ENCODE peak calls at places on chromosomes 16 and 17, in eight cellular contexts. U is tibial nerve, F is H1, T is sigmoid colon, H is endodermal cell, C is HCT116, M is neural progenitor cell, I is prostate gland. R is an unnamed sample.

GRCh38 chr16:11142951-11143740 is 112.9 kb downstream of the SOCS1 start:
- DNase-seq in U (no peak), F (no peak), T (no peak), H (no peak), C (no peak), M (no peak), I (no peak), R (no peak)

GRCh38 chr17:79913896-79914812 is 74.9 kb upstream of the CBX4 start:
- DNase-seq in U (no peak), F (no peak), T (no peak), H (no peak), C (no peak), M (no peak), I (no peak), R (no peak)

GRCh38 chr16:54287758-54288591 is 1.4 kb upstream of the IRX3 start:
- DNase-seq in U (no peak), F (no peak), T (no peak), H (peak; percentile 64), C (no peak), M (peak; percentile 57), I (no peak), R (peak; percentile 75)

GRCh38 chr16:2531371-2531695 is at the start of gene CEMP1:
- DNase-seq in U (no peak), F (no peak), T (no peak), H (no peak), C (no peak), M (no peak), I (no peak), R (no peak)

GRCh38 chr17:73119631-73120030 is 27.1 kb upstream of the SLC39A11 start:
- DNase-seq in U (no peak), F (no peak), T (no peak), H (no peak), C (no peak), M (no peak), I (no peak), R (no peak)

GRCh38 chr17:31394544-31394943 is 3.1 kb downstream of the RAB11FIP4 start:
- DNase-seq in U (no peak), F (peak; percentile 53), T (no peak), H (peak; percentile 97), C (no peak), M (peak; percentile 90), I (no peak), R (peak; percentile 23)

GRCh38 chr17:74212262-74212912 is 984 bp upstream of the TTYH2 start:
- DNase-seq in U (no peak), F (no peak), T (peak; percentile 67), H (peak; percentile 88), C (no peak), M (peak; percentile 34), I (no peak), R (no peak)

GRCh38 chr16:11405331-11406176 is 60.3 kb downstream of the RMI2 start:
- DNase-seq in U (no peak), F (peak; percentile 44), T (no peak), H (peak; percentile 94), C (peak; percentile 34), M (peak; percentile 56), I (no peak), R (no peak)

GRCh38 chr16:6125483-6126259 is 1028.1 kb upstream of the EEF2KMT start:
- DNase-seq in U (no peak), F (no peak), T (no peak), H (no peak), C (no peak), M (peak; percentile 21), I (no peak), R (no peak)

GRCh38 chr17:79188679-79189078 is 114.1 kb downstream of the ENGASE start:
- DNase-seq in U (no peak), F (no peak), T (no peak), H (no peak), C (no peak), M (no peak), I (no peak), R (no peak)

GRCh38 chr16:13554643-13555042 is 365.3 kb upstream of the ERCC4 start:
- DNase-seq in U (no peak), F (no peak), T (no peak), H (no peak), C (no peak), M (no peak), I (no peak), R (no peak)

GRCh38 chr17:64406321-64407200 is 15.9 kb upstream of the PECAM1 start:
- DNase-seq in U (no peak), F (no peak), T (peak; percentile 58), H (peak; percentile 69), C (no peak), M (peak; percentile 33), I (no peak), R (no peak)

GRCh38 chr16:81036751-81037350 is 1.2 kb downstream of the ATMIN start:
- DNase-seq in U (no peak), F (no peak), T (no peak), H (no peak), C (no peak), M (no peak), I (no peak), R (no peak)

GRCh38 chr17:75318615-75319222 is 29.5 kb upstream of the SLC25A19 start:
- DNase-seq in U (no peak), F (no peak), T (no peak), H (no peak), C (no peak), M (no peak), I (no peak), R (no peak)

GRCh38 chr17:79997004-79997673 is 38.5 kb downstream of the TBC1D16 start:
- DNase-seq in U (no peak), F (no peak), T (no peak), H (no peak), C (no peak), M (no peak), I (no peak), R (peak; percentile 74)

GRCh38 chr16:10168258-10168657 is 14.0 kb downstream of the GRIN2A start:
- DNase-seq in U (no peak), F (no peak), T (no peak), H (no peak), C (no peak), M (no peak), I (no peak), R (no peak)

GRCh38 chr16:11796227-11797165 is 562 bp downstream of the ZC3H7A start:
- DNase-seq in U (peak; percentile 40), F (no peak), T (peak; percentile 87), H (peak; percentile 79), C (no peak), M (peak; percentile 80), I (peak; percentile 62), R (peak; percentile 92)

GRCh38 chr16:79613009-79613408 is 12.5 kb upstream of the MAF start:
- DNase-seq in U (no peak), F (no peak), T (no peak), H (no peak), C (no peak), M (no peak), I (no peak), R (no peak)

GRCh38 chr17:40648326-40648968 is 829 bp upstream of the SMARCE1 start:
- DNase-seq in U (no peak), F (no peak), T (no peak), H (peak; percentile 91), C (no peak), M (peak; percentile 83), I (peak; percentile 24), R (no peak)

GRCh38 chr17:49494937-49495841 is at the start of gene NGFR:
- DNase-seq in U (no peak), F (no peak), T (no peak), H (peak; percentile 87), C (no peak), M (peak; percentile 90), I (no peak), R (no peak)

GRCh38 chr17:66904760-66905637 is 59.5 kb upstream of the CACNG4 start:
- DNase-seq in U (no peak), F (no peak), T (no peak), H (no peak), C (no peak), M (no peak), I (peak; percentile 22), R (peak; percentile 43)

GRCh38 chr17:66897141-66897540 is 62.2 kb downstream of the CACNG5 start:
- DNase-seq in U (no peak), F (no peak), T (no peak), H (no peak), C (no peak), M (no peak), I (no peak), R (no peak)

GRCh38 chr17:66898536-66898935 is 63.6 kb downstream of the CACNG5 start:
- DNase-seq in U (no peak), F (no peak), T (no peak), H (no peak), C (no peak), M (no peak), I (no peak), R (no peak)

GRCh38 chr17:66903781-66904180 is 60.7 kb upstream of the CACNG4 start:
- DNase-seq in U (no peak), F (no peak), T (no peak), H (no peak), C (no peak), M (no peak), I (no peak), R (peak; percentile 39)

GRCh38 chr17:66900126-66901010 is 64.1 kb upstream of the CACNG4 start:
- DNase-seq in U (no peak), F (no peak), T (no peak), H (no peak), C (peak; percentile 28), M (no peak), I (no peak), R (no peak)
- TF ChIP-seq CTCF in U (peak; percentile 22), F (no peak), T (no peak), H (peak; percentile 56), C (peak; percentile 82), M (peak; percentile 39), I (no peak), R (no peak)

DNA sequence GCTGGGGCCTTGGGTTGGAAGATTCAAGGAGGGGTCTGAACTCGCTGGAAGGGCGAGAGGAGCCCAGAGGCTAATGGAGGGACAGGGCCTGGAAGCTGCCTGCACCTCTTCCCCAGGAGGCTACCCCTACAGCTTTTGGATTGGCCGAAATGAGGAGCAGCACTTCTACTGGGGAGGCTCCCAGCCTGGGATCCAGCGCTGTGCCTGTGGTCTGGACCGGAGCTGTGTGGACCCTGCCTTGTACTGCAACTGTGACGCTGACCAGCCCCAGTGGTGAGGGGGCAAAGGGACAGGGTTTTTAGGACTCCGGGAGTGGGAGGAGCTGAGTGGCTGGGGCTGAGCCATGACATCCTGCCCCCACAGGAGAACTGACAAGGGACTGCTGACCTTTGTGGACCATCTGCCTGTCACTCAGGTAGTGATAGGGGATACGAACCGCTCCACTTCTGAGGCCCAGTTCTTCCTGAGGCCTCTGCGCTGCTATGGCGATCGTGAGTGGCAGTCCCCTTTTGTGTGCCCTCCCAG is 8.8 kb downstream of the CNTNAP1 start:
- DNase-seq in U (no peak), F (no peak), T (no peak), H (no peak), C (no peak), M (no peak), I (no peak), R (no peak)
- H3K36me3 ChIP-seq in U (peaks cover 94% of the 10 kb centered on the region), F (peaks cover 6% of the 10 kb centered on the region), T (peaks cover 26% of the 10 kb centered on the region), H (peaks cover 8% of the 10 kb centered on the region), C (no peaks in the 10 kb centered on the region), M (no peaks in the 10 kb centered on the region), I (no peaks in the 10 kb centered on the region), R (peaks cover 62% of the 10 kb centered on the region)

GRCh38 chr17:77323413-77324171 is 182.8 kb downstream of the SEC14L1 start:
- DNase-seq in U (peak; percentile 16), F (no peak), T (peak; percentile 82), H (peak; percentile 64), C (no peak), M (no peak), I (no peak), R (no peak)
- H3K4me1 ChIP-seq in U (peaks cover 96% of the 10 kb centered on the region), F (peaks cover 2% of the 10 kb centered on the region), T (peaks cover 84% of the 10 kb centered on the region), H (no peaks in the 10 kb centered on the region), C (peaks cover 84% of the 10 kb centered on the region), M (peaks cover 15% of the 10 kb centered on the region), I (peaks cover 32% of the 10 kb centered on the region), R (peaks cover 67% of the 10 kb centered on the region)

GRCh38 chr17:57130708-57131461 is 45.8 kb downstream of the AKAP1 start:
- DNase-seq in U (peak; percentile 77), F (peak; percentile 17), T (peak; percentile 91), H (peak; percentile 95), C (peak; percentile 70), M (peak; percentile 89), I (peak; percentile 87), R (peak; percentile 85)
- TF ChIP-seq CTCF in U (peak; percentile 91), F (peak; percentile 78), T (peak; percentile 43), H (peak; percentile 97), C (peak; percentile 65), M (peak; percentile 84), I (peak; percentile 76), R (peak; percentile 60)